ENCODE peak calls at places on chromosome 3, in four cellular contexts. B is heart left ventricle, L is GM23338, Y is Peyer's patch. U is an unnamed sample.

GRCh38 chr3:127785711-127786265 is 36.5 kb downstream of the MGLL start:
- DNase-seq in B (no peak), L (no peak), Y (no peak), U (no peak)

GRCh38 chr3:131561511-131561910 is 58.7 kb upstream of the MRPL3 start:
- DNase-seq in B (no peak), L (peak), Y (no peak), U (no peak)

GRCh38 chr3:2847062-2847841 is 262.9 kb downstream of the IL5RA start:
- DNase-seq in B (no peak), L (no peak), Y (no peak), U (no peak)

GRCh38 chr3:195133462-195133861 is 137.5 kb downstream of the XXYLT1 start:
- DNase-seq in B (no peak), L (no peak), Y (peak), U (no peak)

GRCh38 chr3:159971311-159971710 is 17.3 kb upstream of the IL12A start:
- DNase-seq in B (no peak), L (no peak), Y (no peak), U (no peak)

GRCh38 chr3:104102386-104102785 is 1264.3 kb upstream of the ALCAM start:
- DNase-seq in B (no peak), L (peak), Y (no peak), U (peak)

GRCh38 chr3:191424871-191425270 is 36.1 kb upstream of the PYDC2 start:
- DNase-seq in B (no peak), L (no peak), Y (no peak), U (no peak)

GRCh38 chr3:50136714-50137405 is 18.3 kb upstream of the SEMA3F start:
- DNase-seq in B (no peak), L (no peak), Y (no peak), U (no peak)

GRCh38 chr3:10554746-10555145 is 49.4 kb upstream of the ATP2B2 start:
- DNase-seq in B (no peak), L (no peak), Y (no peak), U (no peak)

GRCh38 chr3:165404357-165405042 is 208.3 kb upstream of the SLITRK3 start:
- DNase-seq in B (no peak), L (no peak), Y (no peak), U (no peak)

GRCh38 chr3:188185717-188186236 is 31.8 kb downstream of the LPP start:
- DNase-seq in B (no peak), L (no peak), Y (peak), U (peak)

GRCh38 chr3:10357592-10358308 is 36.8 kb upstream of the SEC13 start:
- DNase-seq in B (peak), L (no peak), Y (no peak), U (no peak)

GRCh38 chr3:156615592-156616173 is 58.7 kb upstream of the TIPARP start:
- DNase-seq in B (no peak), L (no peak), Y (no peak), U (no peak)

GRCh38 chr3:61892881-61893280 is 331.5 kb downstream of the PTPRG start:
- DNase-seq in B (no peak), L (no peak), Y (no peak), U (no peak)

GRCh38 chr3:129621626-129622417 is 15.3 kb upstream of the PLXND1 start:
- DNase-seq in B (peak), L (no peak), Y (no peak), U (no peak)

GRCh38 chr3:124887177-124887995 is at the start of gene ITGB5:
- DNase-seq in B (peak), L (peak), Y (peak), U (peak)

GRCh38 chr3:161274691-161275298 is 53.7 kb downstream of the NMD3 start:
- DNase-seq in B (no peak), L (peak), Y (peak), U (peak)

GRCh38 chr3:170033489-170033888 is 4.3 kb upstream of the GPR160 start:
- DNase-seq in B (no peak), L (no peak), Y (peak), U (no peak)

GRCh38 chr3:186417791-186418190 is 55.8 kb upstream of the DGKG start:
- DNase-seq in B (no peak), L (no peak), Y (no peak), U (no peak)

GRCh38 chr3:100269410-100270217 is 8.8 kb downstream of the TBC1D23 start:
- DNase-seq in B (no peak), L (no peak), Y (no peak), U (peak)

GRCh38 chr3:52054689-52055511 is 1.5 kb downstream of the DUSP7 start:
- DNase-seq in B (no peak), L (peak), Y (peak), U (no peak)

GRCh38 chr3:110773413-110773954 is 298.1 kb upstream of the NECTIN3 start:
- DNase-seq in B (no peak), L (no peak), Y (peak), U (peak)

GRCh38 chr3:186854954-186855353 is 12.4 kb downstream of the ADIPOQ start:
- DNase-seq in B (no peak), L (no peak), Y (no peak), U (no peak)

GRCh38 chr3:52090131-52090548 is 33.8 kb upstream of the DUSP7 start:
- DNase-seq in B (peak), L (no peak), Y (no peak), U (no peak)

GRCh38 chr3:49534581-49535495 is 19.4 kb upstream of the BSN start:
- DNase-seq in B (no peak), L (peak), Y (no peak), U (no peak)

DNA sequence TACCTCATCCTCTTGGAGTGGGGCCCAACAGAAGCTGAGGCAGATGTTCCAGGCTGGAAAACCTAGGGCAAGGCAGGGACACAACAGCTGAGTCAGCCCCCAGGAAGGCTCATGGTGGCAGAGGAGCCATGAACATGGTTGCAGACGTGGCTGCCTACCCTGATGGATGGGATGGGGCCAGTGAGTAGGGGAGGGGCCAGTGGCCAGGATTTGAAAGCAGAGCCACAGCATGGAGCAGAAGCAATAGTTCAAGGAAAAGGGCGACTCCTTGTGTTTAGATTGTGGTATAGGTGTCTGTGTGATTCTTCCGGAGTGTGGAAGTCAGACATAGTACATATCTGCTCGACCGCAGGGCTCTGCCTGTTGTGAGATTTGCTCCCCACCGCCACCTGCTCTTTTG is 24.2 kb downstream of the PXYLP1 start:
- DNase-seq in B (no peak), L (peak), Y (no peak), U (no peak)
- TF ChIP-seq CTCF in B (no peak), L (peak), Y (peak), U (peak)

GRCh38 chr3:126661532-126661931 is 6.6 kb upstream of the TXNRD3 start:
- DNase-seq in B (no peak), L (no peak), Y (no peak), U (no peak)

GRCh38 chr3:126661965-126662364 is 7.0 kb upstream of the TXNRD3 start:
- DNase-seq in B (no peak), L (no peak), Y (no peak), U (peak)

GRCh38 chr3:126658584-126658983 is 3.7 kb upstream of the TXNRD3 start:
- DNase-seq in B (no peak), L (no peak), Y (no peak), U (no peak)

GRCh38 chr3:126657901-126658300 is 3.0 kb upstream of the TXNRD3 start:
- DNase-seq in B (no peak), L (no peak), Y (no peak), U (no peak)

GRCh38 chr3:126659915-126660886 is 5.3 kb upstream of the TXNRD3 start:
- DNase-seq in B (no peak), L (peak), Y (no peak), U (peak)
- TF ChIP-seq CTCF in B (peak), L (peak), Y (no peak), U (peak)

DNA sequence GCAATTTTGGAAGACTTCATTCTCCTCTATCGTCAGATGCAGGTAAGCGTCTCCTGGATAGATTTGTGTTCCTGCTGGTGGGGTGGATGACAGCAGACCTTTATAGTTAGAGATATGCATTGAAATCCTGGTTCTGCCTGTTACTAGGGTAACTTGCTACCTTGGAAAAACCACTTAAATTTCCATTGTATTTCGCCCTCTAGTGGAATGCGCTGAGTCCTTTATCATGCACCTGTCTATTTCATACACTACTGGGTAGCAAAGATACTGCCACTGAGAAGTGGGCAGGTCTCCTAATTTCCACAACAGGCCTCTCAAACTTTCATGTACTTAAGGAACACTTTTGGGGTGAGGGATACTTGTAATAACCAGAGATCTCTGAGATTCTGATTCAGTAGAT is 209.5 kb upstream of the SUCLG2 start:
- DNase-seq in B (no peak), L (peak), Y (no peak), U (no peak)
- TF ChIP-seq CTCF in B (no peak), L (peak), Y (peak), U (no peak)

GRCh38 chr3:113685956-113686721 is 10.3 kb downstream of the USF3 start:
- DNase-seq in B (no peak), L (peak), Y (no peak), U (no peak)
- TF ChIP-seq CTCF in B (no peak), L (no peak), Y (no peak), U (no peak)

U was measured in Calu3.